ENCODE peak calls at places on chromosomes 12 and 14, in ten cellular contexts. K, D, O, J, N, E, X, W, A and Y are unnamed samples.

GRCh38 chr14:21026251-21026987 is 1.6 kb upstream of the NDRG2 start:
- DNase-seq in K (no peak), A (no peak), O (no peak), E (no peak), W (peak), J (no peak), X (no peak), N (peak), D (no peak), Y (no peak)

GRCh38 chr12:64608901-64609542 is 1.3 kb upstream of the RASSF3 start:
- DNase-seq in N (no peak), O (peak), D (peak), A (peak), J (peak), X (peak), W (no peak), E (no peak), K (peak), Y (no peak)

GRCh38 chr14:94649543-94650443 is 37.6 kb downstream of the SERPINA3 start:
- DNase-seq in A (no peak), J (no peak), D (no peak), X (no peak), K (no peak), W (no peak), E (no peak), O (no peak), N (no peak), Y (no peak)

GRCh38 chr12:12774791-12775190 is 10.7 kb upstream of the APOLD1 start:
- DNase-seq in E (no peak), X (no peak), O (no peak), N (no peak), K (no peak), A (peak), W (no peak), D (no peak), J (no peak), Y (no peak)

GRCh38 chr14:26526132-26526531 is 71.7 kb downstream of the NOVA1 start:
- DNase-seq in O (no peak), W (no peak), K (no peak), J (no peak), E (no peak), X (peak), A (peak), N (no peak), D (no peak), Y (no peak)

GRCh38 chr14:44979740-44980346 is 17.9 kb downstream of the TOGARAM1 start:
- DNase-seq in D (no peak), E (no peak), O (no peak), X (no peak), N (peak), W (no peak), J (no peak), A (no peak), K (no peak), Y (no peak)

GRCh38 chr14:54823757-54824549 is 78.7 kb downstream of the GCH1 start:
- DNase-seq in J (no peak), D (no peak), A (no peak), K (no peak), N (no peak), E (no peak), O (no peak), X (no peak), W (no peak), Y (no peak)

GRCh38 chr12:59839514-59839913 is 243.7 kb downstream of the SLC16A7 start:
- DNase-seq in J (no peak), N (no peak), K (no peak), D (no peak), X (no peak), E (no peak), O (no peak), A (peak), W (no peak), Y (no peak)

GRCh38 chr12:108888031-108888430 is 8.1 kb downstream of the DAO start:
- DNase-seq in E (no peak), J (no peak), D (no peak), K (no peak), A (no peak), W (peak), O (no peak), X (no peak), N (no peak), Y (no peak)

GRCh38 chr12:10220398-10221077 is 7.9 kb downstream of the GABARAPL1 start:
- DNase-seq in N (peak), X (peak), A (peak), K (peak), E (no peak), O (no peak), W (no peak), J (no peak), D (no peak), Y (no peak)

GRCh38 chr14:67429651-67430205 is 17.8 kb upstream of the PLEK2 start:
- DNase-seq in E (no peak), O (no peak), A (no peak), N (no peak), D (no peak), X (no peak), J (no peak), W (no peak), K (peak), Y (no peak)

GRCh38 chr12:3041558-3042164 is 35.5 kb upstream of the TSPAN9 start:
- DNase-seq in X (peak), O (peak), E (no peak), D (peak), A (peak), W (no peak), J (peak), N (peak), K (peak), Y (no peak)
- H3K4me3 ChIP-seq in X (no peak), O (no peak), E (no peak), D (no peak), A (no peak), W (no peak), J (no peak), N (no peak), K (no peak), Y (no peak)

GRCh38 chr12:100651108-100651507 is 77.6 kb downstream of the GAS2L3 start:
- DNase-seq in D (no peak), K (no peak), O (no peak), A (no peak), E (no peak), W (no peak), J (no peak), N (no peak), X (no peak), Y (no peak)
- TF ChIP-seq CTCF in D (peak), K (peak), O (peak), A (no peak), E (peak), W (no peak), J (peak), N (no peak), X (peak), Y (no peak)

GRCh38 chr12:40313928-40314327 is 89.1 kb downstream of the LRRK2 start:
- DNase-seq in A (no peak), D (no peak), J (no peak), E (no peak), W (no peak), K (no peak), O (no peak), N (no peak), X (no peak), Y (no peak)
- H3K4me3 ChIP-seq in A (no peak), D (no peak), J (no peak), E (no peak), W (no peak), K (no peak), O (no peak), N (no peak), X (no peak), Y (no peak)

GRCh38 chr14:96698846-96699543 is 98.2 kb upstream of the VRK1 start:
- DNase-seq in N (no peak), E (no peak), X (no peak), D (no peak), O (no peak), J (no peak), K (no peak), W (no peak), A (no peak), Y (no peak)
- TF ChIP-seq CTCF in N (no peak), E (peak), X (no peak), D (peak), O (no peak), J (peak), K (no peak), W (no peak), A (no peak), Y (no peak)